ENCODE peak calls at places on chromosomes 5 and 9, in five cellular contexts. W is PC-9; Q is CD8-positive, alpha-beta T cell; N is fibroblast of lung; O is upper lobe of left lung. C is an unnamed sample. For H3K9me3, the result is how much of the 10 kb centered on the place peaks cover.

GRCh38 chr5:133930061-133930823 is 38.2 kb downstream of the C5orf15 start:
- DNase-seq in O (no peak), N (peak), W (no peak), Q (peak), C (no peak)

GRCh38 chr9:133199648-133200321 is 9.3 kb downstream of the OBP2B start:
- DNase-seq in W (no peak), O (peak), Q (peak), N (no peak), C (no peak)

GRCh38 chr5:76583163-76584047 is 39.8 kb downstream of the F2RL2 start:
- DNase-seq in W (no peak), N (peak), Q (no peak), O (no peak), C (no peak)

GRCh38 chr5:31854181-31854624 is 215.3 kb downstream of the PDZD2 start:
- DNase-seq in N (peak), O (peak), W (no peak), Q (no peak), C (no peak)

GRCh38 chr9:112035166-112035816 is 138.7 kb downstream of the UGCG start:
- DNase-seq in Q (no peak), W (no peak), N (no peak), O (no peak), C (no peak)

GRCh38 chr9:107312651-107313050 is 29.6 kb downstream of the RAD23B start:
- DNase-seq in Q (no peak), N (peak), O (no peak), W (no peak), C (no peak)

GRCh38 chr5:143102414-143102813 is 301.1 kb downstream of the NR3C1 start:
- DNase-seq in Q (no peak), O (no peak), N (no peak), W (no peak), C (no peak)

GRCh38 chr5:20113930-20114329 is 125.9 kb upstream of the CDH18 start:
- DNase-seq in O (no peak), N (no peak), Q (no peak), W (no peak), C (no peak)

GRCh38 chr9:115672477-115673316 is 480.9 kb upstream of the PAPPA start:
- DNase-seq in O (no peak), W (peak), N (peak), Q (no peak), C (no peak)

GRCh38 chr5:333945-334344 is 12.4 kb downstream of the AHRR start:
- DNase-seq in O (no peak), W (no peak), N (no peak), Q (no peak), C (no peak)

DNA sequence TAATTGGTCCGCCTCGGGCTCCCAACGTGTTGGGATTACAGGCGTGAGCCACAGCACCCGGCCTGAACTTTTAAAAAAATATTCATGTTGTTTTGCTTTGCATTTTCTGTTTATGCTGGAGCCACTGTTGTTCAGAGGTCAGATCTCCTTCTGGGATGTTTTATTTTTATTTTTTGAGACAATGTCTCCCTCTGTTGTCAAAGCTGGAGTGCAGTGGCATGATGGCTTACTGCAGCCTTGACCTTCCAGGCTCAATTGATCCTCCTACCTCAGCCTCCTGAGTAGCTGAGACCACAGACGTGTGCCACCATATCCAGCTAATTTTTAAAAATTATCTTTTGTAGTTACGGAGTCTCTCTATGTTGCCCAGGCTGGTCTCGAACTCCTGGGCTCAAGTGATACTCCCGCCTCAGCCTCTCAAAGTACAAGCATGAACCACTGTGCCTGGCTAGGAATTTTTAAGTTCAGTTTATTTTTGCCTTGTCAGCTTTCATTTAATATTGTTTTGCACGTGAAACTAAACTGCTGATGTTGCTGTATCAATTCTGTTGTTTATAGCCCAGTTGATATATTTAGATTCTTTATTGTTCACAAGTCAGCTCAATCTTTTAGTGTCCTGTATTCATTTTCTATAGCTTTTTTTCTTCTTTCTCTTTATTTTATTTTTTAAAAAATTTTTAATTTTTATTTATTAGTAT is 13.7 kb downstream of the TMEFF1 start:
- DNase-seq in Q (no peak), O (no peak), N (no peak), W (no peak), C (no peak)
- TF ChIP-seq CTCF in Q (no peak), O (no peak), N (no peak), W (no peak), C (no peak)

GRCh38 chr9:80557256-80557655 is 985.5 kb downstream of the TLE4 start:
- DNase-seq in Q (no peak), N (no peak), O (no peak), W (no peak), C (no peak)
- H3K9me3 ChIP-seq in Q (under half), N (under half), O (under half), W (under half), C (under half)

GRCh38 chr9:93950619-93951601 is 4.2 kb downstream of the BARX1 start:
- DNase-seq in O (peak), N (peak), Q (no peak), W (no peak), C (no peak)

GRCh38 chr9:93952784-93953491 is 2.2 kb downstream of the BARX1 start:
- DNase-seq in O (no peak), W (no peak), N (no peak), Q (no peak), C (no peak)

GRCh38 chr9:93952119-93952783 is 2.9 kb downstream of the BARX1 start:
- DNase-seq in Q (no peak), W (no peak), O (no peak), N (no peak), C (no peak)

GRCh38 chr9:93949694-93950449 is 5.3 kb downstream of the BARX1 start:
- DNase-seq in O (no peak), W (no peak), Q (no peak), N (no peak), C (no peak)

GRCh38 chr9:93951655-93952118 is 3.5 kb downstream of the BARX1 start:
- DNase-seq in O (no peak), W (no peak), Q (no peak), N (no peak), C (no peak)
- TF ChIP-seq CTCF in O (no peak), W (no peak), Q (no peak), N (no peak), C (no peak)

GRCh38 chr9:136090768-136091581 is 4.1 kb downstream of the NACC2 start:
- DNase-seq in W (no peak), N (peak), O (no peak), Q (peak), C (no peak)

GRCh38 chr9:136093331-136093986 is 1.6 kb downstream of the NACC2 start:
- DNase-seq in Q (peak), W (no peak), N (peak), O (no peak), C (no peak)

GRCh38 chr9:136092741-136093140 is 2.3 kb downstream of the NACC2 start:
- DNase-seq in Q (peak), O (no peak), N (no peak), W (no peak), C (no peak)

GRCh38 chr9:136091582-136092352 is 3.3 kb downstream of the NACC2 start:
- DNase-seq in N (peak), O (no peak), Q (peak), W (no peak), C (no peak)

GRCh38 chr9:136092353-136092650 is 2.8 kb downstream of the NACC2 start:
- DNase-seq in O (no peak), N (no peak), W (no peak), Q (peak), C (no peak)
- H3K9me3 ChIP-seq in O (under half), N (under half), W (under half), Q (under half), C (under half)

GRCh38 chr9:121168052-121168451 is 33.6 kb downstream of the RAB14 start:
- DNase-seq in W (no peak), O (no peak), N (no peak), Q (no peak), C (no peak)

GRCh38 chr9:121172726-121173487 is 28.8 kb downstream of the RAB14 start:
- DNase-seq in N (no peak), O (no peak), W (no peak), Q (no peak), C (no peak)

GRCh38 chr9:121173501-121173900 is 28.2 kb downstream of the RAB14 start:
- DNase-seq in W (no peak), Q (no peak), O (no peak), N (peak), C (no peak)

GRCh38 chr9:121171236-121171635 is 30.4 kb downstream of the RAB14 start:
- DNase-seq in W (no peak), O (no peak), N (no peak), Q (no peak), C (no peak)

DNA sequence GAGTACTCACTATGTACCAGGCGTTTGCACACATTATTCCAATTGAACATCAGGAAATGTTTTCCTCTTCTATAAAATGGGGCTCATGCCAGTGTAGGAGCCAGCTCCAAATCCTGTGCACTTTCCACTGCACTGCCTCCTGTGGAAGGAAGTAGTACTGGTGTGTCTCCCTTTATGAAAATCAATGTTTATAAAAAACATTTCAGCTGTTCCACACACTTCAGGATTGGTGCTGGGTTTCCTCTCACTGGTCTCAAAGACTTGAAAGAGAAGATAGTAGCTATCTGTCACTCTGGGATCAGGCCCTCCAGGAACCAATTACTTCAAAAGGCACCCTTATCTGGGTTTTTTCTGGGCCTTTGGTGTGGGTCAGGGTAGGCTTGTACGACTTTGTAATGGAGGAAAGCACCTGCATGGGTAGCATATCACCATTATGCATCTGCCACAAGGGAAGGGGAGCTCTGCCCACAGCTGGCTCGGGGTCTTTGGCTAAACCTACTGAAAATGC is 32.5 kb downstream of the RAB14 start:
- DNase-seq in O (peak), N (no peak), W (no peak), Q (peak), C (peak)
- TF ChIP-seq CTCF in O (peak), N (peak), W (peak), Q (peak), C (peak)

DNA sequence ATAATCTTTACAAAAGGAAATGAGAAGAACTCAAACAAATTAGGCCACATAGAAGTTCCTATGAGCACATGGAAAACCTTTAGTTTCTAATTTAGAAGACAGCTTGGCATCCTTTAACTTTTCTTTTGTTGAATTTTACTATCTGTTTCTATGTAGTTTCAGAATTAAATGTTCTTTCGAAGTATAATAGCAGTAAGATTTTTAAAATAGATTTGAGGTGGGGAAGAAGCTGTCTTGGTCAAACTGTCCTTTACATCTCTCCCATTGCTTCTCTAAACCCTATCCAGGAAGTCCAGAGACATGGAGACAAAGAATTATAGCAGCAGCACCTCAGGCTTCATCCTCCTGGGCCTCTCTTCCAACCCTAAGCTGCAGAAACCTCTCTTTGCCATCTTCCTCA is at the start of gene OR1L4:
- DNase-seq in N (no peak), W (no peak), O (no peak), Q (no peak), C (no peak)
- H3K9me3 ChIP-seq in N (under half), W (under half), O (half or more), Q (under half), C (under half)

GRCh38 chr5:160468576-160468975 is 46.9 kb downstream of the PTTG1 start:
- DNase-seq in Q (no peak), W (no peak), O (no peak), N (no peak), C (no peak)
- TF ChIP-seq CTCF in Q (no peak), W (no peak), O (no peak), N (no peak), C (no peak)

GRCh38 chr9:137725598-137725997 is 106.8 kb downstream of the EHMT1 start:
- DNase-seq in W (no peak), Q (no peak), N (no peak), O (no peak), C (no peak)

GRCh38 chr9:137724818-137725240 is 106.0 kb downstream of the EHMT1 start:
- DNase-seq in O (no peak), Q (no peak), N (no peak), W (no peak), C (no peak)

GRCh38 chr9:137728444-137729311 is 109.9 kb downstream of the EHMT1 start:
- DNase-seq in Q (no peak), O (no peak), W (no peak), N (peak), C (no peak)

GRCh38 chr9:137726764-137727163 is 108.0 kb downstream of the EHMT1 start:
- DNase-seq in W (no peak), O (no peak), N (no peak), Q (no peak), C (no peak)

DNA sequence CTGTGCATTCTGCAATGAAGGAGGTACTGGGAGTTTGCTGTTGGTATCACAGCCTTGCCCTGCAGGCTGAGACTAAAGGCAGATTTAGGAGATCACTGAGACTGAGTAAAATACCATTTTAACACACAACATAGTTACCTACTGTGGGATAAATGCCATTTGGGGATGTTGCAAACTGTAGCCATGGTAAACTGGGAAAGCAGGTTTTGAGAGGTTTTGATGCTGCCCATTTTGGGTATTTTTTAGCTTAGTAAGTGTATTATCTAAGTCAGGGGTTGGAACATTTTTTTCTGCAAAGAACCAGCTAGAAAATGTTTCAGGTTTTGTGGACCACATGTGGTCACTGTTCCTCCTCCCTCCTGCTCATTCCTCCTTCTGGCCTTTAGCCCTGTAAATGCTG is 108.9 kb downstream of the EHMT1 start:
- DNase-seq in N (no peak), Q (no peak), O (no peak), W (no peak), C (no peak)
- H3K9me3 ChIP-seq in N (under half), Q (under half), O (under half), W (under half), C (under half)

GRCh38 chr5:125410501-125411162 is 664.2 kb upstream of the ZNF608 start:
- DNase-seq in W (peak), O (no peak), Q (no peak), N (peak), C (no peak)

GRCh38 chr5:125412561-125413535 is 666.4 kb upstream of the ZNF608 start:
- DNase-seq in Q (no peak), W (peak), O (peak), N (peak), C (no peak)

GRCh38 chr5:125413861-125414260 is 667.4 kb upstream of the ZNF608 start:
- DNase-seq in Q (no peak), W (no peak), N (no peak), O (no peak), C (no peak)

GRCh38 chr5:125411163-125412050 is 665.0 kb upstream of the ZNF608 start:
- DNase-seq in O (no peak), Q (no peak), W (no peak), N (peak), C (no peak)

GRCh38 chr5:125412051-125412560 is 665.7 kb upstream of the ZNF608 start:
- DNase-seq in O (no peak), N (peak), Q (no peak), W (no peak), C (no peak)
- TF ChIP-seq CTCF in O (no peak), N (no peak), Q (no peak), W (no peak), C (no peak)

C was measured in DND-41.